ENCODE peak calls at places on chromosomes 12 and 14, in ten cellular contexts. V, Z, T, M, B, U, I, N, K and F are unnamed samples.

GRCh38 chr14:58876613-58877012 is 238.9 kb downstream of the DACT1 start:
- DNase-seq in Z (no peak), I (no peak), T (no peak), B (no peak), U (peak; percentile 55), V (no peak), M (no peak), N (no peak), K (peak; percentile 78), F (no peak)

GRCh38 chr12:79347852-79348251 is 342.9 kb downstream of the PAWR start:
- DNase-seq in T (no peak), K (no peak), B (no peak), I (no peak), M (no peak), V (no peak), U (no peak), Z (no peak), N (no peak), F (no peak)

GRCh38 chr14:58746261-58746660 is 108.5 kb downstream of the DACT1 start:
- DNase-seq in B (peak; percentile 56), U (peak; percentile 92), K (peak; percentile 54), M (no peak), I (peak; percentile 93), Z (no peak), T (peak; percentile 92), N (peak; percentile 100), V (no peak), F (no peak)

GRCh38 chr12:50234347-50234746 is 49.0 kb downstream of the LIMA1 start:
- DNase-seq in N (peak; percentile 68), I (peak; percentile 85), B (no peak), M (no peak), T (peak; percentile 90), Z (no peak), K (peak; percentile 46), U (no peak), V (no peak), F (no peak)

GRCh38 chr14:50109342-50109741 is 7.0 kb downstream of the VCPKMT start:
- DNase-seq in V (no peak), N (peak; percentile 38), M (no peak), B (no peak), K (peak; percentile 63), Z (no peak), I (peak; percentile 20), T (no peak), U (peak; percentile 35), F (no peak)

GRCh38 chr12:68958337-68958736 is 25.4 kb upstream of the CPM start:
- DNase-seq in M (no peak), B (no peak), Z (no peak), U (no peak), K (no peak), N (no peak), T (no peak), I (no peak), V (no peak), F (no peak)

GRCh38 chr14:100786820-100787219 is 39.1 kb upstream of the MEG3 start:
- DNase-seq in B (no peak), V (no peak), U (no peak), T (no peak), K (no peak), N (no peak), I (no peak), M (no peak), Z (no peak), F (no peak)

GRCh38 chr12:15928870-15929571 is 17.9 kb downstream of the DERA start:
- DNase-seq in K (no peak), Z (no peak), N (no peak), V (no peak), M (no peak), U (no peak), I (no peak), B (no peak), T (no peak), F (no peak)

GRCh38 chr14:106522990-106523389 is 996.6 kb downstream of the TMEM121 start:
- DNase-seq in I (no peak), K (no peak), N (no peak), V (no peak), B (no peak), Z (no peak), M (no peak), U (no peak), T (no peak), F (no peak)

GRCh38 chr14:106513302-106513701 is 986.9 kb downstream of the TMEM121 start:
- DNase-seq in V (no peak), K (no peak), B (no peak), U (no peak), Z (no peak), N (no peak), T (no peak), M (no peak), I (no peak), F (no peak)

GRCh38 chr14:106518054-106518943 is 991.9 kb downstream of the TMEM121 start:
- DNase-seq in B (no peak), N (no peak), V (peak; percentile 69), Z (no peak), K (no peak), U (no peak), T (no peak), I (no peak), M (peak; percentile 86), F (peak; percentile 68)
- TF ChIP-seq CTCF in B (peak; percentile 10), N (no peak), V (no peak), Z (no peak), K (no peak), U (no peak), T (no peak), I (no peak), M (peak; percentile 95), F (peak; percentile 31)

DNA sequence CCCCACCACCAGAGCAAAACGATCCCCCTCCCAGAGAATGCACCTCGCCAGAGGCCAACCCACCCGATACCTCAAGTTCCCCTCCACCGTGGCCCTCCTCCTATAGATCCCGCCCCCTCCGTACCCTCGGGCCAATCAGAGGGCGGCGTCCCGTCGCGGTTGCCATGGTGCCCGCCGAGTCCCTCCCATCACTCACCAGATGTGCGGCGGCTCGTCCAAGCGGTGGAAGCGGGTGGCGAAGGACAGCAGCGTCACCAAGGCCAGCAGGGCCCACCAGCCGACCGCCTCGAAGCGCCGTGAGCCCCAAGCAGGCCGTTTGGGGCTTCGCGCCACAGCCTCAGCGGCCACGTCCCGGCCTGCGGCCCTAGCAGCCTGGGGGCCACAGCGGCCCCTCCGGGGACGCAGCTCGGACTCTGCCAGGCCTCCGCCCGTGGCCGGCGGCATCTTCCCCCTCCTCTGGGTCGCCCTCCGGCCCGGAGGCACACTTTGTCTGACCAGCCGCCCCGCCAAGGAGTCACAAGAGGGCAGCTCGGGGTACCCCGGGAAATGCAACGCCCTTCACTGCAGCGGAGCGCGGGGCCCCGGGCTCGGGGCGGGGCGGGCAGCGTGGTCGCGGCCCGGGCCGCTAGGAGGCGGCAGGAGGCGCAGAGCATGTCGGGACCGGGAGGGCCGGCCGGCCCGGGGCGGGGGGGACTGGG is at the start of gene POMT2:
- DNase-seq in U (peak; percentile 79), B (peak; percentile 93), K (peak; percentile 90), V (peak; percentile 96), M (peak; percentile 92), N (peak; percentile 98), T (peak; percentile 73), Z (peak; percentile 94), I (peak; percentile 94), F (peak; percentile 93)
- TF ChIP-seq CTCF in U (peak; percentile 57), B (peak; percentile 84), K (no peak), V (no peak), M (peak; percentile 37), N (peak; percentile 52), T (peak; percentile 25), Z (peak; percentile 84), I (peak; percentile 13), F (no peak)

DNA sequence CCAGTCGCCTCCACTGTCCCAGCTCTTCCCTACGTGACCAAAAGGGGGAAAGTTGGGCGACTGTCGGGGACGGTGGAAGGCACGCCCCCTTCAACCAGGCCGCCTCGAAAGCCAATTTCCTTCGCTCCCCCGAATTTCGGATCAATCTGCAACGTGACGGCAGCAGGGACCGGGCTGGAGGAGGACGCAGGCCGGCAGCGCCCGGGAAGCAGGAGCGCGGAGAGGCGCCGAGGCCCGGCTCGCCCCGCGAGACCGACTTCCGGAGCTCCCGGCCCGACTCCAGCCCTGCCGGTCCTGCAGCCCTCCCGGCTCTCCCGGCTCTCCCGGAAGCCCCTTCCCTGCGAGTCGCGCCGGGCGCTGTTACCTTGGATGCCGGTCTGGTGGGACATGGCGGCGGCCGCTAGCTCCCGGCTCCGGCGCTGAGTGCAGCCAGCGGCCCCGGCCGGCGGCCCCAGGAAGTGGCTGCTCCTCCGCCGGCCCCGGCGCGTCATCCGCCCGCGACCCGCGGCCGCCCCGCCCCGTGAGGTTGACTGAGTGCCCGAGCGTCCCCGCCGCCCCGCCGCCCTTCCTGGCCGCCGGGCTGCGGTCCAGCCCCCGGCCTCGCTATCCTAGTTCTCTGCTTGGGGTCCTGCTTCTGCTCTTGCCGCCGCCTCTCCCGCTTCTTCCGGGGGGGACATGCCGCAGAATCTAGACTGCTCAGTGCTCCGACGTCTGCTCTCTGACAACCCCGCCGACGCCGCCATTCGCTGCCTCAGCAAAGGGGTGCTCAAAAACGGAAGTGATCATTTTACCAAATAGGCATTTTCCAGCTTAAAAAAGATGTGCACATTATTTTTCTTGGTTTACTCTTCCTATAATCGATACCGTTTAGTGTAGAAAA is at the start of gene TWF1:
- DNase-seq in V (peak; percentile 94), M (peak; percentile 91), U (peak; percentile 70), N (peak; percentile 85), I (peak; percentile 85), B (peak; percentile 84), K (peak; percentile 80), Z (peak; percentile 91), T (peak; percentile 43), F (peak; percentile 94)
- TF ChIP-seq CTCF in V (no peak), M (no peak), U (peak; percentile 30), N (peak; percentile 27), I (peak; percentile 44), B (peak; percentile 20), K (peak; percentile 41), Z (peak; percentile 66), T (peak; percentile 34), F (no peak)

GRCh38 chr12:113305281-113305856 is 29.5 kb downstream of the SLC8B1 start:
- DNase-seq in V (no peak), Z (no peak), I (no peak), B (no peak), N (no peak), K (no peak), T (no peak), U (no peak), M (no peak), F (no peak)

GRCh38 chr12:113306382-113306781 is 28.5 kb downstream of the SLC8B1 start:
- DNase-seq in T (no peak), Z (no peak), V (no peak), I (no peak), K (no peak), M (no peak), N (peak; percentile 68), B (no peak), U (peak; percentile 46), F (no peak)

GRCh38 chr12:113315358-113315757 is 19.6 kb downstream of the SLC8B1 start:
- DNase-seq in Z (no peak), V (no peak), T (no peak), U (no peak), K (no peak), B (no peak), N (no peak), M (no peak), I (no peak), F (no peak)

GRCh38 chr12:113314121-113314529 is 20.8 kb downstream of the SLC8B1 start:
- DNase-seq in N (no peak), T (no peak), V (no peak), K (no peak), I (no peak), U (peak; percentile 38), B (no peak), M (no peak), Z (no peak), F (no peak)

DNA sequence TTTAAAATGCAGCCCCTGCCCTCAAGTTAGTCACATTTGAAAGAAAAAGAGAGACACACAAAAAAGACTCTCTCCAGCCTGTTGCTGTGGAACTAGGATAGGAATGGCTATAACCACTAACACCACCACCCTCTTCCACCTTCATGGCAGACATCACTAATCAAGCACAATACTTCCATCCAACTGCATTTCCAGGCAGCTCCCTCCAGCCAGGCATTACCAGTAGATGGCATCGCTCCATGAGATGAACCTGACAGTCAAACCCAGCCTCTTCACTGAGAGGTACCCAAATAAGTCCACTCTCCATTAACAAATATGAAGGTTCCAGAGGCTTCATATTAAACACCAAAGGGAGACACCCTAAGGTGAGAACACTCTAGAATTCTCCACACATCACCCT is 24.4 kb downstream of the SLC8B1 start:
- DNase-seq in N (peak; percentile 51), I (peak; percentile 32), Z (no peak), B (no peak), M (no peak), T (peak; percentile 12), U (no peak), V (no peak), K (peak; percentile 42), F (no peak)
- TF ChIP-seq CTCF in N (peak; percentile 54), I (no peak), Z (no peak), B (no peak), M (no peak), T (peak; percentile 18), U (peak; percentile 1), V (no peak), K (peak; percentile 25), F (no peak)